ENCODE peak calls at places on chromosomes 7 and 10, in four cellular contexts. X, E, P and C are unnamed samples.

GRCh38 chr7:30086529-30086928 is 48.3 kb upstream of the MTURN start:
- DNase-seq in X (no peak), E (no peak), P (no peak), C (no peak)

GRCh38 chr7:36278767-36279171 is 110.9 kb upstream of the ANLN start:
- DNase-seq in X (no peak), P (peak; percentile 83), E (no peak), C (peak; percentile 87)

GRCh38 chr7:155594961-155595366 is 48.6 kb upstream of the CNPY1 start:
- DNase-seq in X (no peak), P (no peak), E (no peak), C (no peak)

GRCh38 chr10:104450490-104450889 is 96.9 kb downstream of the CFAP58 start:
- DNase-seq in X (no peak), P (no peak), E (no peak), C (no peak)

GRCh38 chr7:26345837-26346236 is 54.2 kb downstream of the SNX10 start:
- DNase-seq in X (no peak), P (no peak), E (no peak), C (no peak)

GRCh38 chr10:32446701-32447406 is 914 bp downstream of the CCDC7 start:
- DNase-seq in X (peak; percentile 9), E (peak; percentile 46), P (no peak), C (peak; percentile 22)

GRCh38 chr7:130733866-130734524 is at the start of gene KLF14:
- DNase-seq in E (peak; percentile 66), P (peak; percentile 19), X (peak; percentile 56), C (peak; percentile 44)

GRCh38 chr10:103232772-103233488 is 12.8 kb upstream of the RPEL1 start:
- DNase-seq in E (no peak), X (no peak), P (peak; percentile 23), C (no peak)

GRCh38 chr10:36211856-36212255 is 569.8 kb upstream of the FZD8 start:
- DNase-seq in P (no peak), E (no peak), X (no peak), C (no peak)

GRCh38 chr7:2437136-2437535 is 33.7 kb downstream of the CHST12 start:
- DNase-seq in E (no peak), X (no peak), P (no peak), C (no peak)

GRCh38 chr10:98047009-98047741 is 16.8 kb upstream of the CRTAC1 start:
- DNase-seq in X (no peak), E (no peak), P (peak; percentile 22), C (no peak)

GRCh38 chr7:91089382-91089963 is 174.8 kb upstream of the FZD1 start:
- DNase-seq in X (peak; percentile 16), P (peak; percentile 39), E (peak; percentile 48), C (peak; percentile 34)